ENCODE peak calls at places on chromosomes 2 and 18, in four cellular contexts. L, G, D and W are unnamed samples.

GRCh38 chr18:74631242-74632087 is 33.8 kb downstream of the ZNF407 start:
- DNase-seq in L (no peak), D (no peak), G (no peak), W (no peak)

GRCh38 chr2:44952143-44952805 is 10.8 kb downstream of the SIX3 start:
- DNase-seq in G (peak), D (no peak), L (peak), W (no peak)

GRCh38 chr2:149410701-149411484 is 80.5 kb downstream of the LYPD6 start:
- DNase-seq in G (no peak), L (no peak), D (no peak), W (no peak)

GRCh38 chr2:106147665-106148064 is 46.4 kb downstream of the UXS1 start:
- DNase-seq in L (no peak), D (no peak), G (no peak), W (no peak)

GRCh38 chr2:63044360-63045327 is 6.0 kb upstream of the OTX1 start:
- DNase-seq in L (no peak), D (no peak), G (peak), W (no peak)

GRCh38 chr2:189337648-189338047 is 103.6 kb upstream of the WDR75 start:
- DNase-seq in D (no peak), G (no peak), L (no peak), W (no peak)

GRCh38 chr2:159140070-159140774 is 146.3 kb downstream of the WDSUB1 start:
- DNase-seq in G (no peak), D (no peak), L (no peak), W (no peak)

GRCh38 chr2:173101687-173102086 is 26.0 kb downstream of the MAP3K20 start:
- DNase-seq in D (no peak), G (no peak), L (no peak), W (no peak)

GRCh38 chr2:160440888-160441287 is 52.7 kb downstream of the RBMS1 start:
- DNase-seq in L (no peak), G (no peak), D (no peak), W (no peak)

GRCh38 chr2:98551316-98551715 is 57.0 kb downstream of the COA5 start:
- DNase-seq in D (no peak), L (no peak), G (no peak), W (no peak)

GRCh38 chr2:65919579-65920188 is 487.3 kb upstream of the SPRED2 start:
- DNase-seq in L (no peak), G (no peak), D (no peak), W (no peak)

GRCh38 chr2:62196278-62196901 is 475 bp downstream of the B3GNT2 start:
- DNase-seq in G (peak), D (peak), L (peak), W (no peak)

GRCh38 chr2:173521450-173522192 is 166.9 kb downstream of the CDCA7 start:
- DNase-seq in G (no peak), L (no peak), D (no peak), W (no peak)

GRCh38 chr2:239018291-239019192 is 170.7 kb downstream of the TWIST2 start:
- DNase-seq in G (no peak), L (no peak), D (peak), W (no peak)

GRCh38 chr18:48018806-48019295 is 88.4 kb upstream of the SMAD2 start:
- DNase-seq in L (no peak), G (no peak), D (no peak), W (no peak)

GRCh38 chr2:45276914-45277313 is 267.7 kb upstream of the SIX2 start:
- DNase-seq in G (no peak), L (no peak), D (peak), W (no peak)

GRCh38 chr2:42087857-42088195 is 40.0 kb downstream of the PKDCC start:
- DNase-seq in D (no peak), G (no peak), L (no peak), W (no peak)

GRCh38 chr18:58276640-58277456 is 232.8 kb downstream of the NEDD4L start:
- DNase-seq in G (no peak), D (no peak), L (no peak), W (no peak)

GRCh38 chr2:120465012-120465700 is 119.2 kb downstream of the INHBB start:
- DNase-seq in D (no peak), G (no peak), L (no peak), W (no peak)

GRCh38 chr2:114108819-114109416 is 219.0 kb downstream of the ACTR3 start:
- DNase-seq in L (no peak), G (no peak), D (no peak), W (no peak)

GRCh38 chr2:238459081-238459629 is 32.4 kb downstream of the ASB1 start:
- DNase-seq in D (peak), L (no peak), G (no peak), W (no peak)

GRCh38 chr2:36408198-36408703 is 52.7 kb downstream of the CRIM1 start:
- DNase-seq in L (no peak), D (no peak), G (no peak), W (no peak)

GRCh38 chr2:112791019-112791418 is 6.7 kb upstream of the IL1A start:
- DNase-seq in D (no peak), L (no peak), G (no peak), W (no peak)

GRCh38 chr18:61894751-61895524 is 2.1 kb upstream of the RNF152 start:
- DNase-seq in D (no peak), L (no peak), G (no peak), W (peak)

GRCh38 chr2:57906152-57906732 is 140.4 kb upstream of the VRK2 start:
- DNase-seq in D (no peak), G (no peak), L (no peak), W (no peak)

GRCh38 chr2:226362991-226363390 is 436.6 kb downstream of the IRS1 start:
- DNase-seq in G (no peak), L (no peak), D (no peak), W (no peak)

GRCh38 chr2:128654404-128654803 is 335.7 kb upstream of the HS6ST1 start:
- DNase-seq in G (no peak), L (peak), D (no peak), W (no peak)

GRCh38 chr2:219368690-219369108 is 19.0 kb downstream of the DNPEP start:
- DNase-seq in L (no peak), D (no peak), G (no peak), W (no peak)

GRCh38 chr2:232976666-232977437 is 36.2 kb downstream of the NGEF start:
- DNase-seq in D (no peak), G (no peak), L (no peak), W (no peak)

GRCh38 chr2:20015482-20016083 is 3.1 kb upstream of the MATN3 start:
- DNase-seq in L (no peak), G (no peak), D (no peak), W (no peak)

GRCh38 chr2:43075906-43076585 is 150.4 kb downstream of the ZFP36L2 start:
- DNase-seq in D (no peak), L (no peak), G (no peak), W (no peak)

GRCh38 chr2:234191819-234192407 is 141.4 kb downstream of the SPP2 start:
- DNase-seq in G (no peak), L (no peak), D (no peak), W (no peak)

GRCh38 chr2:67057901-67058703 is 339.0 kb upstream of the ETAA1 start:
- DNase-seq in L (no peak), D (no peak), G (no peak), W (no peak)

GRCh38 chr2:216637472-216637871 is 4.3 kb downstream of the IGFBP2 start:
- DNase-seq in D (no peak), L (no peak), G (no peak), W (no peak)

GRCh38 chr2:238339814-238340213 is 19.5 kb downstream of the TRAF3IP1 start:
- DNase-seq in D (no peak), G (no peak), L (peak), W (no peak)

GRCh38 chr2:27086090-27086721 is 366 bp upstream of the KHK start:
- DNase-seq in G (peak), D (peak), L (peak), W (peak)
- TF ChIP-seq EP300 in G (no peak), D (no peak), L (no peak), W (no peak)

GRCh38 chr2:68475110-68475509 is 7.7 kb downstream of the APLF start:
- DNase-seq in G (no peak), D (no peak), L (no peak), W (no peak)
- TF ChIP-seq POLR2AphosphoS5 in G (no peak), D (no peak), L (no peak), W (no peak)

GRCh38 chr2:163779970-163780597 is 44.3 kb upstream of the FIGN start:
- DNase-seq in L (no peak), G (no peak), D (no peak), W (no peak)

GRCh38 chr2:163775304-163775703 is 39.5 kb upstream of the FIGN start:
- DNase-seq in D (no peak), G (no peak), L (no peak), W (no peak)

GRCh38 chr2:163774862-163775261 is 39.1 kb upstream of the FIGN start:
- DNase-seq in L (no peak), D (no peak), G (no peak), W (no peak)

GRCh38 chr2:163773276-163773675 is 37.5 kb upstream of the FIGN start:
- DNase-seq in L (no peak), G (no peak), D (no peak), W (no peak)

DNA sequence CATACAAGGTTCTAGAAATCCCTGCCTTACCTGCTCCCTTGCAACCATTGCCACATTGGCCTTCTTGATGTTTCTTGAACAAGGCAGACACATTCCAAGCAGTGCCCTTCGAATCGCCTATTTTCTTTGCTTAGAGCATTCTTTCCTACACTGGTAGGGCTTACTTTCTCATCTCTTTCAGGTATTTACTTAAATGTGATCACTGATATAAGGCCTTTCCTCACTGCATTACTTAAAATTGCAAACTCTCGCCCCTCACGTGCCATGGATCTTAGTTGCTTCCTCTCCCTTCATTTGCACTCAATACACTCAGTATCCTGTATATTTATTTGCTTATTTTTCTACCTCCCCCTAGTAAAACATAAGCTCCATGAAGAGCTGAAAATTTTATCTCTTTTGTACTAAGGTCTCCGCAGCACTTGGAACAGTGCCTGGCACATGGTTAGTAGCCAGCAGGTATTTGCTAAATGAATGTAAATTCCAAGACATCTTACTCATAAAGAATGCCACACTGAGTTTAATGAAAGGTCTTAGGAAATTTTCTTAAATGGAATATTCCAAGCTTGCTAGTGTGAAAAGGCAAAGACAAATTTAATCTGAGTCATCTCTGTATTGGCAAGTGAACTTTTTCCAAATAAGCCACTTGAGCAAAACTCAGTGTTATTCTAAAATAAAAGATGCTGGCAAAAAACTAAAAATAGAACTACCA is 42.4 kb upstream of the FIGN start:
- DNase-seq in D (no peak), G (no peak), L (no peak), W (no peak)
- TF ChIP-seq EP300 in D (no peak), G (no peak), L (no peak), W (no peak)

GRCh38 chr2:214808961-214809750 is at the start of gene BARD1:
- DNase-seq in G (peak), D (peak), L (peak), W (no peak)
- TF ChIP-seq POLR2AphosphoS5 in G (peak), D (peak), L (peak), W (peak)

GRCh38 chr2:196404276-196404675 is 232.9 kb upstream of the STK17B start:
- DNase-seq in G (no peak), D (no peak), L (no peak), W (no peak)

GRCh38 chr2:196403471-196403870 is 232.1 kb upstream of the STK17B start:
- DNase-seq in L (no peak), G (no peak), D (no peak), W (no peak)

GRCh38 chr2:196399736-196400691 is 228.6 kb upstream of the STK17B start:
- DNase-seq in L (no peak), D (no peak), G (no peak), W (no peak)
- TF ChIP-seq EP300 in L (no peak), D (no peak), G (no peak), W (no peak)

GRCh38 chr18:79397830-79398761 is 2.4 kb downstream of the NFATC1 start:
- DNase-seq in L (no peak), G (peak), D (peak), W (no peak)

GRCh38 chr18:79400591-79401381 is 5.1 kb downstream of the NFATC1 start:
- DNase-seq in G (peak), D (peak), L (no peak), W (no peak)

GRCh38 chr18:79397288-79397829 is 1.6 kb downstream of the NFATC1 start:
- DNase-seq in L (no peak), D (peak), G (peak), W (no peak)

GRCh38 chr18:79400091-79400590 is 4.4 kb downstream of the NFATC1 start:
- DNase-seq in D (peak), G (peak), L (peak), W (no peak)

GRCh38 chr18:79399275-79400081 is 3.7 kb downstream of the NFATC1 start:
- DNase-seq in L (no peak), G (peak), D (peak), W (no peak)
- TF ChIP-seq POLR2AphosphoS5 in L (no peak), G (no peak), D (no peak), W (no peak)

GRCh38 chr2:73091696-73092095 is 20.2 kb upstream of the SFXN5 start:
- DNase-seq in L (no peak), D (no peak), G (no peak), W (no peak)
- TF ChIP-seq EP300 in L (no peak), D (no peak), G (no peak), W (no peak)